ENCODE peak calls at places on chromosomes 5 and 9, in nine cellular contexts. One of them, this sample, is unnamed.
A peak's percentile ranks its signal among the peaks of the same experiment; 100 is the strongest.

GRCh38 chr9:89523948-89524347 is 26.0 kb upstream of the SEMA4D start:
- DNase-seq in fibroblast of mammary gland: no peak
- DNase-seq in BE2C: no peak
- DNase-seq in fibroblast of villous mesenchyme: peak; percentile 5
- DNase-seq in cardiac muscle cell: no peak
- DNase-seq in fibroblast of the aortic adventitia: no peak
- DNase-seq in GM06990: no peak
- DNase-seq in left ventricle myocardium inferior: no peak
- DNase-seq in psoas muscle: no peak
- DNase-seq in this sample: no peak

GRCh38 chr9:122930541-122930932 is 775 bp downstream of the ZBTB26 start:
- DNase-seq in GM06990: no peak
- DNase-seq in fibroblast of the aortic adventitia: no peak
- DNase-seq in left ventricle myocardium inferior: no peak
- DNase-seq in fibroblast of villous mesenchyme: no peak
- DNase-seq in psoas muscle: no peak
- DNase-seq in fibroblast of mammary gland: no peak
- DNase-seq in cardiac muscle cell: no peak
- DNase-seq in BE2C: no peak
- DNase-seq in this sample: no peak

GRCh38 chr5:40436535-40437237 is 243.0 kb upstream of the PTGER4 start:
- DNase-seq in GM06990: no peak
- DNase-seq in fibroblast of mammary gland: no peak
- DNase-seq in fibroblast of villous mesenchyme: no peak
- DNase-seq in psoas muscle: no peak
- DNase-seq in cardiac muscle cell: no peak
- DNase-seq in fibroblast of the aortic adventitia: no peak
- DNase-seq in left ventricle myocardium inferior: no peak
- DNase-seq in BE2C: no peak
- DNase-seq in this sample: no peak

GRCh38 chr9:99023831-99024230 is 80.1 kb downstream of the COL15A1 start:
- DNase-seq in BE2C: peak; percentile 86
- DNase-seq in cardiac muscle cell: peak; percentile 72
- DNase-seq in fibroblast of the aortic adventitia: peak; percentile 46
- DNase-seq in fibroblast of villous mesenchyme: peak; percentile 62
- DNase-seq in psoas muscle: peak; percentile 83
- DNase-seq in left ventricle myocardium inferior: peak; percentile 54
- DNase-seq in fibroblast of mammary gland: peak; percentile 57
- DNase-seq in GM06990: no peak
- DNase-seq in this sample: peak; percentile 44

GRCh38 chr9:110916361-110916760 is 121.9 kb downstream of the LPAR1 start:
- DNase-seq in BE2C: no peak
- DNase-seq in left ventricle myocardium inferior: no peak
- DNase-seq in fibroblast of the aortic adventitia: peak; percentile 48
- DNase-seq in cardiac muscle cell: no peak
- DNase-seq in fibroblast of villous mesenchyme: no peak
- DNase-seq in GM06990: no peak
- DNase-seq in psoas muscle: no peak
- DNase-seq in fibroblast of mammary gland: peak; percentile 83
- DNase-seq in this sample: peak; percentile 56

GRCh38 chr9:80157561-80157983 is 585.8 kb downstream of the TLE4 start:
- DNase-seq in fibroblast of the aortic adventitia: peak; percentile 84
- DNase-seq in left ventricle myocardium inferior: no peak
- DNase-seq in fibroblast of villous mesenchyme: peak; percentile 16
- DNase-seq in BE2C: no peak
- DNase-seq in fibroblast of mammary gland: no peak
- DNase-seq in cardiac muscle cell: peak; percentile 21
- DNase-seq in GM06990: peak; percentile 21
- DNase-seq in psoas muscle: no peak
- DNase-seq in this sample: peak; percentile 67

GRCh38 chr5:77394064-77394716 is 97.9 kb downstream of the WDR41 start:
- DNase-seq in BE2C: no peak
- DNase-seq in left ventricle myocardium inferior: no peak
- DNase-seq in psoas muscle: no peak
- DNase-seq in fibroblast of villous mesenchyme: no peak
- DNase-seq in GM06990: no peak
- DNase-seq in cardiac muscle cell: no peak
- DNase-seq in fibroblast of the aortic adventitia: no peak
- DNase-seq in fibroblast of mammary gland: no peak
- DNase-seq in this sample: no peak

GRCh38 chr9:111597852-111598729 is 1.4 kb downstream of the PTGR1 start:
- DNase-seq in BE2C: peak; percentile 53
- DNase-seq in GM06990: peak; percentile 52
- DNase-seq in psoas muscle: peak; percentile 87
- DNase-seq in cardiac muscle cell: peak; percentile 78
- DNase-seq in fibroblast of villous mesenchyme: peak; percentile 78
- DNase-seq in fibroblast of the aortic adventitia: peak; percentile 77
- DNase-seq in left ventricle myocardium inferior: peak; percentile 67
- DNase-seq in fibroblast of mammary gland: peak; percentile 65
- DNase-seq in this sample: peak; percentile 77

GRCh38 chr5:9348296-9348996 is 197.4 kb downstream of the SEMA5A start:
- DNase-seq in psoas muscle: no peak
- DNase-seq in GM06990: no peak
- DNase-seq in left ventricle myocardium inferior: no peak
- DNase-seq in fibroblast of villous mesenchyme: peak; percentile 88
- DNase-seq in BE2C: no peak
- DNase-seq in fibroblast of mammary gland: peak; percentile 61
- DNase-seq in cardiac muscle cell: peak; percentile 42
- DNase-seq in fibroblast of the aortic adventitia: peak; percentile 98
- DNase-seq in this sample: peak; percentile 70

GRCh38 chr5:133635051-133635450 is 22.7 kb upstream of the FSTL4 start:
- DNase-seq in GM06990: no peak
- DNase-seq in BE2C: no peak
- DNase-seq in fibroblast of villous mesenchyme: no peak
- DNase-seq in cardiac muscle cell: peak; percentile 10
- DNase-seq in left ventricle myocardium inferior: no peak
- DNase-seq in fibroblast of the aortic adventitia: no peak
- DNase-seq in fibroblast of mammary gland: peak; percentile 70
- DNase-seq in psoas muscle: no peak
- DNase-seq in this sample: peak; percentile 78

GRCh38 chr9:129078691-129079503 is 2.0 kb upstream of the DOLPP1 start:
- DNase-seq in GM06990: no peak
- DNase-seq in cardiac muscle cell: no peak
- DNase-seq in psoas muscle: no peak
- DNase-seq in fibroblast of mammary gland: no peak
- DNase-seq in BE2C: no peak
- DNase-seq in fibroblast of villous mesenchyme: no peak
- DNase-seq in left ventricle myocardium inferior: no peak
- DNase-seq in fibroblast of the aortic adventitia: no peak
- DNase-seq in this sample: no peak

GRCh38 chr9:7452378-7452777 is 347.2 kb downstream of the DMAC1 start:
- DNase-seq in BE2C: no peak
- DNase-seq in psoas muscle: no peak
- DNase-seq in GM06990: no peak
- DNase-seq in cardiac muscle cell: peak; percentile 60
- DNase-seq in fibroblast of villous mesenchyme: peak; percentile 59
- DNase-seq in fibroblast of mammary gland: peak; percentile 94
- DNase-seq in left ventricle myocardium inferior: no peak
- DNase-seq in fibroblast of the aortic adventitia: peak; percentile 22
- DNase-seq in this sample: peak; percentile 7

GRCh38 chr5:178266581-178266980 is 34.0 kb upstream of the PHYKPL start:
- DNase-seq in psoas muscle: no peak
- DNase-seq in GM06990: no peak
- DNase-seq in BE2C: no peak
- DNase-seq in cardiac muscle cell: no peak
- DNase-seq in fibroblast of villous mesenchyme: no peak
- DNase-seq in fibroblast of the aortic adventitia: no peak
- DNase-seq in fibroblast of mammary gland: no peak
- DNase-seq in left ventricle myocardium inferior: no peak
- DNase-seq in this sample: no peak

GRCh38 chr5:178267876-178268275 is 35.3 kb upstream of the PHYKPL start:
- DNase-seq in fibroblast of villous mesenchyme: no peak
- DNase-seq in fibroblast of the aortic adventitia: no peak
- DNase-seq in left ventricle myocardium inferior: no peak
- DNase-seq in psoas muscle: no peak
- DNase-seq in fibroblast of mammary gland: no peak
- DNase-seq in BE2C: no peak
- DNase-seq in GM06990: no peak
- DNase-seq in cardiac muscle cell: no peak
- DNase-seq in this sample: no peak

GRCh38 chr5:178264044-178264443 is 31.4 kb upstream of the PHYKPL start:
- DNase-seq in cardiac muscle cell: no peak
- DNase-seq in GM06990: no peak
- DNase-seq in fibroblast of the aortic adventitia: no peak
- DNase-seq in psoas muscle: no peak
- DNase-seq in left ventricle myocardium inferior: no peak
- DNase-seq in BE2C: no peak
- DNase-seq in fibroblast of mammary gland: no peak
- DNase-seq in fibroblast of villous mesenchyme: no peak
- DNase-seq in this sample: no peak

GRCh38 chr5:178267245-178267644 is 34.6 kb upstream of the PHYKPL start:
- DNase-seq in psoas muscle: no peak
- DNase-seq in left ventricle myocardium inferior: no peak
- DNase-seq in cardiac muscle cell: no peak
- DNase-seq in BE2C: no peak
- DNase-seq in GM06990: no peak
- DNase-seq in fibroblast of the aortic adventitia: no peak
- DNase-seq in fibroblast of mammary gland: no peak
- DNase-seq in fibroblast of villous mesenchyme: no peak
- DNase-seq in this sample: no peak

DNA sequence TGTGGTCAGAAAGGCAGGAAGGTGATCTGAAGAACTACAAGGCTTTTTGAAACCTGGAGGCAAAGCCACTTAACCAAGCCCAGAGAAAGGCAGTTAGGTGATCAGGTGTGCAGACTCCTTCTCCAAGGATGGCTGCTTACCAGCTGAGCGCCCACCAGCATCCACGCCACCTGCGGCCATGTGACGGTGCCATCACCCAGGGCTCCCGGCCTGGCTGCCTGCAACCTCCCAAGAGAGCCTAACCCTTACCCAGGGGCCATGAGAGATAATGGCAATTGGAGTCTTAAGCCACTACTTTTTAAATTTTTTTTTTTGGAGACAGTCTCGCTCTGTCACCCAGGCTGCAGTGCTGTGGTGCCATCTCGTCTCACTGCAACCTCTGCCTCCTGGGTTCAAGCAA is 33.1 kb upstream of the PHYKPL start:
- DNase-seq in BE2C: no peak
- DNase-seq in psoas muscle: no peak
- DNase-seq in fibroblast of villous mesenchyme: no peak
- DNase-seq in fibroblast of mammary gland: no peak
- DNase-seq in cardiac muscle cell: no peak
- DNase-seq in fibroblast of the aortic adventitia: no peak
- DNase-seq in left ventricle myocardium inferior: no peak
- DNase-seq in GM06990: no peak
- DNase-seq in this sample: no peak
- H3K4me3 ChIP-seq in BE2C: no peak overlapping the region
- H3K4me3 ChIP-seq in psoas muscle: no peak overlapping the region
- H3K4me3 ChIP-seq in fibroblast of villous mesenchyme: no peak overlapping the region
- H3K4me3 ChIP-seq in fibroblast of mammary gland: no peak overlapping the region
- H3K4me3 ChIP-seq in cardiac muscle cell: no peak overlapping the region
- H3K4me3 ChIP-seq in fibroblast of the aortic adventitia: no peak overlapping the region
- H3K4me3 ChIP-seq in left ventricle myocardium inferior: no peak overlapping the region
- H3K4me3 ChIP-seq in GM06990: no peak overlapping the region
- H3K4me3 ChIP-seq in this sample: no peak overlapping the region

DNA sequence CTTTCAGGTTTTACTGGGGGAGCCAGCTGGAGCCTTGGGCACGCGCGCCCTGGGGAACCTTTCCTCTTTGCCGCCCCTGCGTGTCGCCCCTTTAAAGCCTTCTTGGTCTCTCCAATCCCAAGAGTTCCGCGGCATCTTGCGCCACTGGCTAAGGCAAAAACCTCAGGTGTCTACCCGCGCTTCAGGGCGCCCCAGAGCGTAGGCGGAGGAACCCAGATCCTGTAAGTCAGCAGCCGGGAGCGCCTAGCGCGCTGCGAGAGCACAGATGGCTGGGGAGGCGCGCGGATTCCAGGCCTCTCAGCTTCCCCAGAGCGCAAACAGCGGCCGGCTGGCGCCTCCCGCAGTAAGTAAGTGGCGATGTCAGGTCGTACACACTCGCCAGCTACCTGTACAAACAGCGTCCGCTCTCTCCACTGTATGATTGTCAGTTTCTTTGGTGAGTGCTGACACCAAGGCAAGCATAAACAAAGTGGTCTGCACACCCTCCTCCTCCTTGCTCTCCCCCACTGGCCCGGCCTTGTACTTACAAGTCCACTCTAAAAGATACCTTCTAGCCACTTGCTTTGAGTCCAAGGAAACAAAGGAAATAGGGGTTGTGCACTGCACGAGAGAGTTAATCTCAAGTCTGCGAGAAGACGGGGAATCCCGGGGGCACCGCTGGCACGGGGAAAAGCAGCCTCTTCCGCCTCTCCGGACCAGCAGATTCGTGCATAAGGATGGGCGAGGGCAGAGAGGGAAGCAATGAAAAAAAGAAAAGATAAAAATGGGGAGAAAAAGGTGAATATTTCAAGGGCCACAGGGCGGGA is 2.9 kb downstream of the HTR1A start:
- DNase-seq in fibroblast of mammary gland: peak; percentile 5
- DNase-seq in fibroblast of the aortic adventitia: no peak
- DNase-seq in BE2C: peak; percentile 59
- DNase-seq in cardiac muscle cell: peak; percentile 15
- DNase-seq in fibroblast of villous mesenchyme: peak; percentile 1
- DNase-seq in GM06990: no peak
- DNase-seq in psoas muscle: peak; percentile 12
- DNase-seq in left ventricle myocardium inferior: no peak
- DNase-seq in this sample: no peak
- TF ChIP-seq CTCF in fibroblast of mammary gland: no peak
- TF ChIP-seq CTCF in fibroblast of the aortic adventitia: no peak
- TF ChIP-seq CTCF in BE2C: peak; percentile 51
- TF ChIP-seq CTCF in cardiac muscle cell: peak; percentile 3
- TF ChIP-seq CTCF in fibroblast of villous mesenchyme: no peak
- TF ChIP-seq CTCF in GM06990: no peak
- TF ChIP-seq CTCF in psoas muscle: no peak
- TF ChIP-seq CTCF in left ventricle myocardium inferior: no peak
- TF ChIP-seq CTCF in this sample: no peak

GRCh38 chr5:102433473-102433872 is 65.3 kb downstream of the SLCO6A1 start:
- DNase-seq in fibroblast of the aortic adventitia: no peak
- DNase-seq in GM06990: no peak
- DNase-seq in BE2C: no peak
- DNase-seq in cardiac muscle cell: no peak
- DNase-seq in psoas muscle: no peak
- DNase-seq in fibroblast of villous mesenchyme: no peak
- DNase-seq in left ventricle myocardium inferior: no peak
- DNase-seq in fibroblast of mammary gland: no peak
- DNase-seq in this sample: no peak
- H3K4me3 ChIP-seq in fibroblast of the aortic adventitia: no peak overlapping the region
- H3K4me3 ChIP-seq in GM06990: no peak overlapping the region
- H3K4me3 ChIP-seq in BE2C: no peak overlapping the region
- H3K4me3 ChIP-seq in cardiac muscle cell: no peak overlapping the region
- H3K4me3 ChIP-seq in psoas muscle: no peak overlapping the region
- H3K4me3 ChIP-seq in fibroblast of villous mesenchyme: no peak overlapping the region
- H3K4me3 ChIP-seq in left ventricle myocardium inferior: no peak overlapping the region
- H3K4me3 ChIP-seq in fibroblast of mammary gland: no peak overlapping the region
- H3K4me3 ChIP-seq in this sample: no peak overlapping the region

GRCh38 chr9:83714316-83714715 is 6.6 kb upstream of the UBQLN1 start:
- DNase-seq in psoas muscle: no peak
- DNase-seq in left ventricle myocardium inferior: no peak
- DNase-seq in cardiac muscle cell: no peak
- DNase-seq in fibroblast of mammary gland: no peak
- DNase-seq in fibroblast of the aortic adventitia: peak; percentile 10
- DNase-seq in GM06990: no peak
- DNase-seq in fibroblast of villous mesenchyme: no peak
- DNase-seq in BE2C: no peak
- DNase-seq in this sample: no peak
- TF ChIP-seq CTCF in psoas muscle: no peak
- TF ChIP-seq CTCF in left ventricle myocardium inferior: peak; percentile 25
- TF ChIP-seq CTCF in cardiac muscle cell: peak; percentile 23
- TF ChIP-seq CTCF in fibroblast of mammary gland: peak; percentile 42
- TF ChIP-seq CTCF in fibroblast of the aortic adventitia: peak; percentile 55
- TF ChIP-seq CTCF in GM06990: peak; percentile 43
- TF ChIP-seq CTCF in fibroblast of villous mesenchyme: peak; percentile 30
- TF ChIP-seq CTCF in BE2C: peak; percentile 38
- TF ChIP-seq CTCF in this sample: peak; percentile 40

This sample was measured in astrocyte of the spinal cord.